ENCODE peak calls at places on chromosome 14, in six cellular contexts. J, Q, Y, W, X and D are unnamed samples.

GRCh38 chr14:47675489-47676300 is at the start of gene MDGA2:
- DNase-seq in J (peak; percentile 56), Q (peak; percentile 82), Y (peak; percentile 74), W (no peak), X (peak; percentile 54), D (peak; percentile 77)

GRCh38 chr14:89457007-89457406 is 40.0 kb upstream of the FOXN3 start:
- DNase-seq in J (no peak), Q (no peak), Y (no peak), W (no peak), X (no peak), D (no peak)

GRCh38 chr14:90545966-90546751 is 149.3 kb downstream of the CALM1 start:
- DNase-seq in J (no peak), Q (no peak), Y (no peak), W (no peak), X (no peak), D (no peak)

GRCh38 chr14:70955543-70956480 is 48.6 kb downstream of the PCNX1 start:
- DNase-seq in J (no peak), Q (no peak), Y (peak; percentile 63), W (peak; percentile 26), X (no peak), D (peak; percentile 51)

GRCh38 chr14:21103165-21103709 is 2.4 kb downstream of the TMEM253 start:
- DNase-seq in J (no peak), Q (no peak), Y (no peak), W (no peak), X (no peak), D (peak; percentile 50)

GRCh38 chr14:91753501-91754128 is 21.7 kb upstream of the CATSPERB start:
- DNase-seq in J (no peak), Q (no peak), Y (no peak), W (no peak), X (no peak), D (peak; percentile 10)

GRCh38 chr14:58724702-58725101 is 86.9 kb downstream of the DACT1 start:
- DNase-seq in J (no peak), Q (no peak), Y (no peak), W (no peak), X (no peak), D (no peak)

GRCh38 chr14:23269193-23269592 is 16.7 kb downstream of the HOMEZ start:
- DNase-seq in J (no peak), Q (no peak), Y (no peak), W (no peak), X (no peak), D (no peak)

GRCh38 chr14:74974364-74975058 is 19.1 kb upstream of the PGF start:
- DNase-seq in J (no peak), Q (peak; percentile 56), Y (no peak), W (no peak), X (no peak), D (peak; percentile 83)
- H2BK120ac ChIP-seq in J (no peak overlapping the region), Q (no peak overlapping the region), Y (peak overlapping the region; percentile 19), W (no peak overlapping the region), X (no peak overlapping the region), D (no peak overlapping the region)

DNA sequence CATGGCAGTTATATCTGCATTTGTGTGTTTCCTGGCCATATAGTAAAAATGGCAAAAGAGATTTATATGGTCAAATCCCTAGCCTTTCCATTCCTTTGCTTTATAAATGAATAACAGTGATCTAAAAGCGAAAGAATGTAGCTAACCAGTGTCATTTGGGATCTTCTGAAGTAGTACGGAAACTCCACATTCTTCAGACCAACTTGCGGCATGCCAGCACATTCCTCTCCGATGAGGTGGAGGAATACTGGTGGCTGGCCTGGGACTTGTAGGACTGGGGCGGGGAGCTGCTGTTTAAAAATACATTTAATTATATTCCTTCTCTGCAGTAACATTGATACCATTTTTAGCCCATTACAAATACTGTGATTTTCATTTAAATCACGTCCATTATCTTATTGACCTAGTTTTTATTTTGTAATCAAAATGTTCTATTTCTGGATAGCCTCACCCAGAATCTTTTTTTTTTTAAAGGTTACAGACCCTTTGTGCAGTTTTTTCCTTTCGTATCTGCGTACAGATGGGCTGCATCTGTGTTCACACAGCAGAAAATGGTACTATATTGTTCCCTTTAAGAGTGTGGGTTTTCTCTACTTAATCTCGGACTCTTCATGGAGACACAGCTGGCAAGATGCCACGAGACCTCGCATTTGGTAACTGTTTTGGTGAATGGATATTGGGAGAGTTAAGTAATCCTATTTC is 85.4 kb downstream of the SAMD4A start:
- DNase-seq in J (peak; percentile 53), Q (peak; percentile 87), Y (peak; percentile 100), W (peak; percentile 100), X (peak; percentile 76), D (peak; percentile 99)
- H2BK120ac ChIP-seq in J (no peak overlapping the region), Q (peak overlapping the region; percentile 78), Y (peak overlapping the region; percentile 65), W (peak overlapping the region; percentile 98), X (no peak overlapping the region), D (no peak overlapping the region)

DNA sequence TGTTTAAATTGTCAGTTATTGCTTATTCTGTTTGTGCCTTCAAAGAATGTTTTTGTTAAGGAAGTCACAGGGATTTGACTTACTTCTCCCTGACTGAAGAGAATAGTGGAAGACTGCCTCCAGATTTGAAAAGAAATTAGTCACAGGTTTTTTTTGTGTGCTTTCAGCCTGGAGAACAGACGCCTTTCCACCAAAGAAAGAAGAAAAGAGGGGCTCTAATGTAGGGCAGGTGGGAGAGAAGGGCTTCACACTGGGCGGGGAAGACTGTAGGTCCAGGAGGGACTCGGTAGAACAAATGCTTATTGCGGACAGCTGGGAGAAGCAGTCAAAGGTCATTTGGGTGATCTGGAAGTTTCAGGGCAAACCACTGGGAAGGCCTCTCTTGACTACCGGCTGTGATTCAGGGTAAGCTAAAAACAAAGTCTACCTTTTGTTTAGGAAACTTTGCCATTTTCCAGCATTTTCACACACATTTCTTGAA is 76.8 kb downstream of the SAMD4A start:
- DNase-seq in J (no peak), Q (no peak), Y (peak; percentile 55), W (no peak), X (no peak), D (no peak)
- H2BK120ac ChIP-seq in J (no peak overlapping the region), Q (no peak overlapping the region), Y (peak overlapping the region; percentile 11), W (peak overlapping the region; percentile 35), X (no peak overlapping the region), D (peak overlapping the region; percentile 66)

GRCh38 chr14:76962303-76962660 is 66.2 kb downstream of the IRF2BPL start:
- DNase-seq in J (no peak), Q (no peak), Y (no peak), W (no peak), X (no peak), D (no peak)

GRCh38 chr14:76958975-76959710 is 69.4 kb downstream of the IRF2BPL start:
- DNase-seq in J (no peak), Q (no peak), Y (peak; percentile 94), W (peak; percentile 72), X (no peak), D (no peak)

GRCh38 chr14:76963366-76963765 is 65.1 kb downstream of the IRF2BPL start:
- DNase-seq in J (no peak), Q (no peak), Y (no peak), W (no peak), X (no peak), D (no peak)

GRCh38 chr14:76964695-76965094 is 63.8 kb downstream of the IRF2BPL start:
- DNase-seq in J (no peak), Q (no peak), Y (no peak), W (no peak), X (no peak), D (no peak)

GRCh38 chr14:76961631-76962302 is 66.7 kb downstream of the IRF2BPL start:
- DNase-seq in J (peak; percentile 82), Q (peak; percentile 99), Y (peak; percentile 98), W (peak; percentile 97), X (peak; percentile 99), D (peak; percentile 99)
- H2BK120ac ChIP-seq in J (no peak overlapping the region), Q (no peak overlapping the region), Y (peak overlapping the region; percentile 95), W (peak overlapping the region; percentile 98), X (peak overlapping the region; percentile 97), D (peak overlapping the region; percentile 66)

GRCh38 chr14:67963960-67964359 is 144.4 kb downstream of the RAD51B start:
- DNase-seq in J (no peak), Q (no peak), Y (no peak), W (no peak), X (no peak), D (no peak)
- H2BK120ac ChIP-seq in J (no peak overlapping the region), Q (no peak overlapping the region), Y (no peak overlapping the region), W (peak overlapping the region; percentile 65), X (no peak overlapping the region), D (no peak overlapping the region)

GRCh38 chr14:96268426-96269358 is 12.7 kb downstream of the BDKRB1 start:
- DNase-seq in J (no peak), Q (peak; percentile 19), Y (peak; percentile 98), W (peak; percentile 99), X (no peak), D (no peak)

GRCh38 chr14:96269359-96269710 is 13.3 kb downstream of the BDKRB1 start:
- DNase-seq in J (no peak), Q (peak; percentile 22), Y (no peak), W (no peak), X (no peak), D (no peak)

GRCh38 chr14:96267916-96268315 is 11.9 kb downstream of the BDKRB1 start:
- DNase-seq in J (no peak), Q (peak; percentile 9), Y (no peak), W (peak; percentile 69), X (no peak), D (no peak)

GRCh38 chr14:96265387-96265786 is 9.4 kb downstream of the BDKRB1 start:
- DNase-seq in J (no peak), Q (no peak), Y (no peak), W (peak; percentile 19), X (no peak), D (no peak)

DNA sequence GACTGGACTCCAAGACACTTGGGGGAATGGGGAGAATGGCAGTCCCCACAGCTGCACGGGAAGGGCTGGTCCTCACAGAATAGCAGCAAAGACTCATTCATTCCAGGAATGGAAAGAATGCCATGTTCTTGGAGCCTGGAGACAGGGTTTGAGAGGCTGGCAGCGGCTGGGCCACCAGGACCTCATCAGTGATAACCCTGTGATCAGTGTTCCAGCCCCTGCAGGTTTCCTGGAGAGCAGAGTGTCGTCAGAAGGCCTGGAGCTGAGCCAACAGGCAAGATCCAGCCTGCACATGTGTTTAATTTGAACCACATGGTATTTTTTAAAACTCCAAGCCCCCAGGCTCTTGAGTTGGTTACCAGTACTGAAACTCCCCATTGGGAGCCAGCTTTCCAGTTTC is 11.3 kb downstream of the BDKRB1 start:
- DNase-seq in J (no peak), Q (peak; percentile 16), Y (peak; percentile 56), W (peak; percentile 91), X (no peak), D (peak; percentile 25)
- H2BK120ac ChIP-seq in J (no peak overlapping the region), Q (no peak overlapping the region), Y (no peak overlapping the region), W (peak overlapping the region; percentile 89), X (no peak overlapping the region), D (no peak overlapping the region)

DNA sequence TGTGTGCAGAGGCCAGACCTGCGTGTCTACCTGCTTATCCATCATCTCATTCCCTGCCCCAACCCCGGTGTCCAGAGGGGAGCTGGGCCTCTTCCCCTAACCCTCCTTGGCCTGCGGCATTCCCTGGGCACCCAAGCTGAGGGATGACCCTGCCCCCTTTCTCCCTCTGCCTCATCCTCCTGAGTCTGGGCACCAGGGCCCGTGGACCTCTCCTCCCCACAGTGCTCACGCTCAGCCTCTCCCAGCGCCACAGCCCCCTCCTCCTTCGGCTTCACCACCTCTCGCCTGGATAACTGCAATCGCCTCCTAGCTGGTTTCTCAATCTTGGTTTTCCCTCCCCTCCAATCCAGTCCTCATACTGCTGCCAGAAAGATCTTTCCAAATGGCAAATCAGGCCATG is 16.3 kb downstream of the IRF2BPL start:
- DNase-seq in J (no peak), Q (no peak), Y (no peak), W (no peak), X (no peak), D (no peak)
- H2BK120ac ChIP-seq in J (peak overlapping the region; percentile 57), Q (no peak overlapping the region), Y (no peak overlapping the region), W (no peak overlapping the region), X (no peak overlapping the region), D (no peak overlapping the region)